ENCODE peak calls at places on chromosomes 16 and 17, in eight cellular contexts. U is neural progenitor cell; M is breast epithelium; E is naive thymus-derived CD4-positive, alpha-beta T cell; W is upper lobe of right lung; R is uterus; B is ovary; C is mammary epithelial cell. L is an unnamed sample. For H3K4me1 and H3K36me3, the result is how much of the 10 kb centered on the place peaks cover.

GRCh38 chr16:15777533-15778203 is 79.2 kb downstream of the MYH11 start:
- DNase-seq in U (peak), M (no peak), E (no peak), W (no peak), R (no peak), B (no peak), C (peak), L (peak)

GRCh38 chr17:8120520-8121443 is 2.5 kb upstream of the ALOXE3 start:
- DNase-seq in U (peak), M (peak), E (peak), W (peak), R (peak), B (peak), C (peak), L (peak)

GRCh38 chr16:88646345-88647034 is 4.4 kb downstream of the CYBA start:
- DNase-seq in U (no peak), M (no peak), E (no peak), W (no peak), R (no peak), B (no peak), C (no peak), L (no peak)

GRCh38 chr16:1407749-1408148 is 6.8 kb downstream of the UNKL start:
- DNase-seq in U (no peak), M (no peak), E (no peak), W (no peak), R (peak), B (no peak), C (no peak), L (no peak)

GRCh38 chr17:82294086-82294773 is 20.7 kb upstream of the CSNK1D start:
- DNase-seq in U (no peak), M (no peak), E (no peak), W (no peak), R (no peak), B (no peak), C (no peak), L (no peak)

GRCh38 chr17:27755706-27756466 is 44.4 kb downstream of the NOS2 start:
- DNase-seq in U (no peak), M (no peak), E (no peak), W (peak), R (peak), B (peak), C (no peak), L (peak)

GRCh38 chr17:72772331-72772821 is 320.1 kb downstream of the SLC39A11 start:
- DNase-seq in U (no peak), M (no peak), E (no peak), W (no peak), R (no peak), B (no peak), C (no peak), L (no peak)

GRCh38 chr16:5918553-5919127 is 821.0 kb upstream of the EEF2KMT start:
- DNase-seq in U (peak), M (no peak), E (no peak), W (no peak), R (no peak), B (no peak), C (no peak), L (no peak)

GRCh38 chr17:15883617-15884111 is 61.3 kb upstream of the ADORA2B start:
- DNase-seq in U (no peak), M (no peak), E (no peak), W (no peak), R (no peak), B (no peak), C (peak), L (no peak)

GRCh38 chr16:23922406-23922805 is 86.6 kb downstream of the PRKCB start:
- DNase-seq in U (no peak), M (no peak), E (no peak), W (no peak), R (no peak), B (no peak), C (no peak), L (no peak)

GRCh38 chr17:7855643-7856080 is 796 bp downstream of the TMEM88 start:
- DNase-seq in U (no peak), M (no peak), E (no peak), W (no peak), R (peak), B (peak), C (no peak), L (no peak)

GRCh38 chr16:1098266-1098991 is 2.4 kb upstream of the C1QTNF8 start:
- DNase-seq in U (peak), M (no peak), E (no peak), W (no peak), R (no peak), B (no peak), C (no peak), L (no peak)

GRCh38 chr17:18109935-18110334 is 1.4 kb downstream of the MYO15A start:
- DNase-seq in U (no peak), M (no peak), E (no peak), W (no peak), R (no peak), B (no peak), C (no peak), L (no peak)

GRCh38 chr16:83247767-83248372 is 559.9 kb upstream of the HSBP1 start:
- DNase-seq in U (no peak), M (no peak), E (no peak), W (no peak), R (no peak), B (no peak), C (no peak), L (no peak)

GRCh38 chr16:79437764-79438728 is 162.5 kb downstream of the MAF start:
- DNase-seq in U (peak), M (peak), E (no peak), W (peak), R (peak), B (peak), C (no peak), L (no peak)

GRCh38 chr16:50742521-50743150 is 750 bp downstream of the CYLD start:
- DNase-seq in U (peak), M (no peak), E (no peak), W (peak), R (no peak), B (peak), C (peak), L (no peak)

GRCh38 chr17:27622914-27623313 is 8.1 kb upstream of the LGALS9 start:
- DNase-seq in U (no peak), M (no peak), E (no peak), W (no peak), R (no peak), B (no peak), C (no peak), L (no peak)

GRCh38 chr16:84141143-84141670 is 3.8 kb downstream of the HSDL1 start:
- DNase-seq in U (no peak), M (no peak), E (no peak), W (no peak), R (no peak), B (no peak), C (no peak), L (no peak)

GRCh38 chr16:81241706-81242105 is 3.2 kb downstream of the BCO1 start:
- DNase-seq in U (no peak), M (no peak), E (no peak), W (no peak), R (no peak), B (no peak), C (no peak), L (no peak)

GRCh38 chr16:20884240-20884556 is 16.0 kb downstream of the DCUN1D3 start:
- DNase-seq in U (no peak), M (no peak), E (no peak), W (no peak), R (peak), B (peak), C (no peak), L (no peak)

GRCh38 chr17:58565389-58566311 is 51.2 kb upstream of the MTMR4 start:
- DNase-seq in U (no peak), M (no peak), E (no peak), W (no peak), R (no peak), B (no peak), C (peak), L (no peak)

GRCh38 chr17:47862621-47863440 is 11.9 kb upstream of the SP6 start:
- DNase-seq in U (no peak), M (no peak), E (no peak), W (no peak), R (no peak), B (no peak), C (peak), L (no peak)

GRCh38 chr17:11561702-11562101 is 36.6 kb upstream of the DNAH9 start:
- DNase-seq in U (no peak), M (no peak), E (no peak), W (no peak), R (no peak), B (no peak), C (no peak), L (no peak)

GRCh38 chr17:77228224-77229215 is 87.8 kb downstream of the SEC14L1 start:
- DNase-seq in U (peak), M (no peak), E (no peak), W (no peak), R (no peak), B (no peak), C (no peak), L (peak)

GRCh38 chr16:50371936-50372595 is 3.3 kb upstream of the BRD7 start:
- DNase-seq in U (peak), M (no peak), E (no peak), W (no peak), R (no peak), B (peak), C (no peak), L (no peak)

GRCh38 chr17:49439673-49440571 is 25.2 kb upstream of the PHB1 start:
- DNase-seq in U (peak), M (peak), E (no peak), W (no peak), R (no peak), B (no peak), C (no peak), L (no peak)

GRCh38 chr17:49776864-49777263 is 11.6 kb upstream of the KAT7 start:
- DNase-seq in U (no peak), M (no peak), E (no peak), W (no peak), R (peak), B (no peak), C (no peak), L (no peak)

GRCh38 chr16:24552705-24553104 is 13.3 kb downstream of the RBBP6 start:
- DNase-seq in U (no peak), M (no peak), E (no peak), W (no peak), R (no peak), B (no peak), C (no peak), L (no peak)

GRCh38 chr16:69057400-69058378 is 47.8 kb upstream of the HAS3 start:
- DNase-seq in U (no peak), M (peak), E (no peak), W (no peak), R (peak), B (no peak), C (peak), L (no peak)

GRCh38 chr16:5966004-5966403 is 868.4 kb upstream of the EEF2KMT start:
- DNase-seq in U (no peak), M (no peak), E (no peak), W (no peak), R (no peak), B (no peak), C (no peak), L (no peak)

GRCh38 chr17:62860962-62861873 is 53.1 kb upstream of the MARCHF10 start:
- DNase-seq in U (no peak), M (no peak), E (no peak), W (no peak), R (no peak), B (no peak), C (no peak), L (no peak)

GRCh38 chr16:27805828-27806351 is 255.9 kb downstream of the KATNIP start:
- DNase-seq in U (no peak), M (no peak), E (no peak), W (no peak), R (no peak), B (no peak), C (no peak), L (peak)

GRCh38 chr16:55710466-55710865 is 54.7 kb downstream of the SLC6A2 start:
- DNase-seq in U (peak), M (no peak), E (no peak), W (no peak), R (no peak), B (no peak), C (peak), L (no peak)

GRCh38 chr17:19369846-19370492 is 7.4 kb upstream of the B9D1 start:
- DNase-seq in U (no peak), M (no peak), E (no peak), W (no peak), R (peak), B (peak), C (no peak), L (no peak)

DNA sequence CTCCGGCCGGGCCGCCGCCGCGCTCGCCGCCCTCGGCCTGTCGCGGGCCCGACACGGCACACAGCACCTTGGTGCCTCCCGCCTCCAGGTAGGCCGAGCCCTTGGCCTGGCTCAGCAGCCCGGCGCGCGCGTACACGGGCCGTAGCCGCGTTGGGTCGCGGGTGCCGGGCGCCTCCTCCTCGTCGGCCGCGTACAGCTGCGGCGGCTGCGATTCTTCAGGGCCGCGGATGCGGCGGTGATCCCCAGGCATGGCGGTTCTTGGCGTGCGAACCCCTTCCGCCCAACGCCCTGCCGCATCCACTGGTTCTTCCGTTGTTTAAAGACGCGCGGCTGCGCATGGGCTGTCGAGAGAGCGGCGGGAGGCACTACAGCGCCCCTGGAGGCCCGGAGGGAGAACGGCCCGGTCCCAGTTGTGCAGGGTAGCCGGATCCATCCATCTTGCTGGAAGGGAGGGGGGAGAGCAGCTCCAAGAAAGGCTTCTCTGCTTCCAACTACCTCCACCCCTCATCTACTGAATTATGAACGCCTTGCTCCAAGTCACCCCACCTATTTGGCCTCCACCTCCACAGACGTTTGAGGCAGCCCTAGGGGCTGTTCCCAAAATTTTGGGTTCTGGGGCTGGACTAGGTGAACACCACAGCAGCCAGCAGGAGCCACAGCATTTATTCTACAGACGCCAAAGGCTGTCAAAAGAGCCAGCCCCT is at the start of gene EXOSC6:
- DNase-seq in U (peak), M (peak), E (peak), W (peak), R (peak), B (peak), C (peak), L (peak)
- H3K27ac ChIP-seq in U (peak), M (peak), E (peak), W (peak), R (peak), B (peak), C (peak), L (peak)

GRCh38 chr17:45222273-45222993 is 748 bp downstream of the FMNL1 start:
- DNase-seq in U (peak), M (no peak), E (peak), W (no peak), R (no peak), B (no peak), C (no peak), L (no peak)

GRCh38 chr17:45225051-45225700 is 3.5 kb downstream of the FMNL1 start:
- DNase-seq in U (no peak), M (no peak), E (no peak), W (no peak), R (no peak), B (no peak), C (peak), L (no peak)

GRCh38 chr17:45224671-45225050 is 3.0 kb downstream of the FMNL1 start:
- DNase-seq in U (no peak), M (no peak), E (no peak), W (no peak), R (no peak), B (no peak), C (no peak), L (no peak)

GRCh38 chr17:45222994-45223540 is 1.4 kb downstream of the FMNL1 start:
- DNase-seq in U (no peak), M (no peak), E (no peak), W (no peak), R (no peak), B (no peak), C (no peak), L (no peak)

GRCh38 chr17:45223541-45224528 is 2.1 kb downstream of the FMNL1 start:
- DNase-seq in U (no peak), M (no peak), E (peak), W (no peak), R (no peak), B (no peak), C (no peak), L (no peak)
- H3K4me1 ChIP-seq in U (under half), M (under half), E (half or more), W (under half), R (under half), B (under half), C (under half), L (under half)

GRCh38 chr16:67676939-67677338 is 10.3 kb downstream of the C16orf86 start:
- DNase-seq in U (no peak), M (no peak), E (no peak), W (no peak), R (no peak), B (no peak), C (no peak), L (no peak)
- H3K36me3 ChIP-seq in U (under half), M (under half), E (under half), W (under half), R (under half), B (under half), C (under half), L (under half)

DNA sequence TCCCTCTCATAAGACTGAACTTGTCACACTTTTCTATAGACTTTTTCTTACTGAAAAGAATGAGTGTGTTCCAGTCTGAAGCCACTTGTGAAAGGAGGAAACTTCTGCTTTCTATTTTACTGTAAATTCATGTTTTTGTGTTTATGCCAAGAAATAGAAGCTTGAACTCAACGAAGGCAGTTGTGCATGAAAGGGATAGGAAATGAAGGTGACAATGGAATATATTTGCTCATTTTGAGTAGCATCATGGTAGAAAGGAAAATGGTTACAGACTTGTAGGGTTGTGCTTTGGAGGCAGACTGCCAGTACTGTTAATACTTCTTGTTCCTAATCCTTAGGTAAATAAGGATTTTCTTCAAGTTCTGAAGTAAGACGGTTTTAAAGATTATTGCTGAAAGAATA is 8.1 kb downstream of the CLTC start:
- DNase-seq in U (no peak), M (no peak), E (no peak), W (no peak), R (no peak), B (no peak), C (no peak), L (no peak)
- H3K27ac ChIP-seq in U (no peak), M (no peak), E (no peak), W (peak), R (no peak), B (no peak), C (no peak), L (no peak)

DNA sequence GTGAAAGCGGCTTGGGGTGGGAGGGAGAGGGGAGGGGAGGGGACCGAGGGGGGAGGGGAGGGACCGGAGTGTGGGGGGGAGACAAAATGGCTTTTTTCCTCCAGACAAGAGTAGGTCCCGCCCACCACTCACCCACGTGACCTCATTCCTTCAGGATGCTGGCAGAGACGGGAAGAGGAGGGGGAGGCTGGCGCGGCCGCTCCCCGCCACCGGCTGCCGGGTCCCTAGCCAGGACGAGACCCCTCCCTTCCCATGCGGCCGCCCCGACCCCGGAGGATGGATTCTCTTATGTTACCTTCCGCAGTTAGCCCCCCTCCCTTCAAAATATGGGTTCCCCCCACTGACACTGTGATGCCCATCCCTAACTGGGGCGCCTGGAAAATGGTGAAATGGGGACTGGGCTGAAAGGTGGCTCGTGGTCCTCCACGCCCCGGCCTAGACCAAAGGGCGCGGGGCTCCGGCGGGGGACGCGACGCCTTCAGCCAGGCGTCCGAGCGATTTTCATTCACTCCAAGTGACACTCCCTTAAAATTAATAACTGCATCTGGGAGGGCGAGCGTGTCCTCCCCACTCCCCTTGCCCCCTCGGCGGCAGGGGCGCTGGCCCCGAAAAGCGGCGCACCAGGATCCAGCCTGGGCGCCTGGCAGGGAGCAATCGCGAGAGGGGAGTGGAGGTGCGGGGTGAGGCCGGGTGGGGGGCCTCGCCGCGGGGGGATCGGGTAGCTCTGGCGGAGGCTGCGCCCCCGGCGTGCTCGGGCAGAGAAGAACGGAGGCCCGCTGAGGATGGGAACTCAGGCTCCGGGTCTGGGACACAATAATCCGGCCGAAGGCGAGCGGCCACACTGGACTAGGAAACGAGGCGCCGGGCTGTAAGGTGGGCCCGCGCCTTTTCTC is at the start of gene PCGF2:
- DNase-seq in U (peak), M (peak), E (no peak), W (peak), R (peak), B (peak), C (peak), L (peak)
- H3K4me1 ChIP-seq in U (under half), M (under half), E (under half), W (under half), R (under half), B (under half), C (under half), L (under half)

L was measured in kidney.